ENCODE peak calls at places on chromosomes 1 and 21, in four cellular contexts. R is WTC11, H is right lobe of liver, L is aorta. G is an unnamed sample.

GRCh38 chr1:198492872-198493271 is 47.6 kb downstream of the ATP6V1G3 start:
- DNase-seq in R (no peak), H (no peak), L (no peak), G (no peak)

GRCh38 chr1:56444960-56445646 is 134.3 kb downstream of the PLPP3 start:
- DNase-seq in R (no peak), H (peak), L (no peak), G (no peak)

GRCh38 chr1:203650012-203650836 is 23.6 kb downstream of the ATP2B4 start:
- DNase-seq in R (peak), H (peak), L (peak), G (peak)

GRCh38 chr1:53365405-53366063 is 37.7 kb upstream of the LRP8 start:
- DNase-seq in R (peak), H (peak), L (peak), G (no peak)

GRCh38 chr1:181159451-181160151 is 71.1 kb downstream of the IER5 start:
- DNase-seq in R (no peak), H (no peak), L (no peak), G (no peak)

GRCh38 chr1:22317231-22317919 is 134.3 kb upstream of the ZBTB40 start:
- DNase-seq in R (peak), H (peak), L (no peak), G (no peak)

GRCh38 chr1:185695299-185695698 is 38.9 kb upstream of the HMCN1 start:
- DNase-seq in R (no peak), H (no peak), L (no peak), G (no peak)

GRCh38 chr21:18725653-18726052 is 322.1 kb upstream of the TMPRSS15 start:
- DNase-seq in R (peak), H (no peak), L (no peak), G (no peak)

GRCh38 chr1:233993651-233994050 is 89.2 kb downstream of the SLC35F3 start:
- DNase-seq in R (no peak), H (no peak), L (no peak), G (no peak)